ENCODE peak calls at places on chromosomes 13 and 19, in four cellular contexts. I is heart left ventricle, L is adrenal gland, K is MCF 10A. F is an unnamed sample.
A peak's percentile ranks its signal among the peaks of the same experiment; 100 is the strongest.

GRCh38 chr13:30033681-30034447 is 183.4 kb upstream of the UBL3 start:
- DNase-seq in L (peak; percentile 5), K (peak; percentile 36), I (no peak), F (no peak)

GRCh38 chr19:31938675-31939074 is 406.7 kb upstream of the ZNF507 start:
- DNase-seq in K (no peak), L (no peak), I (no peak), F (no peak)

GRCh38 chr19:48837586-48838191 is 1.4 kb upstream of the HSD17B14 start:
- DNase-seq in L (no peak), I (no peak), K (no peak), F (no peak)

GRCh38 chr13:86848716-86849115 is 822.5 kb upstream of the SLITRK5 start:
- DNase-seq in L (no peak), I (no peak), K (no peak), F (no peak)

GRCh38 chr13:78881054-78881453 is 222.1 kb upstream of the OBI1 start:
- DNase-seq in K (no peak), L (no peak), I (no peak), F (no peak)

GRCh38 chr13:26518433-26519084 is 38.9 kb upstream of the WASF3 start:
- DNase-seq in L (no peak), K (no peak), I (no peak), F (no peak)

GRCh38 chr13:95601216-95601615 is 43.3 kb downstream of the DZIP1 start:
- DNase-seq in I (no peak), K (no peak), L (no peak), F (no peak)

GRCh38 chr13:66574606-66575005 is 655.5 kb downstream of the PCDH9 start:
- DNase-seq in K (no peak), L (peak; percentile 7), I (no peak), F (no peak)

GRCh38 chr19:52190679-52191293 is 934 bp downstream of the PPP2R1A start:
- DNase-seq in K (peak; percentile 58), I (peak; percentile 64), L (peak; percentile 84), F (peak; percentile 25)

GRCh38 chr13:30308548-30308947 is 1.2 kb upstream of the KATNAL1 start:
- DNase-seq in I (no peak), L (no peak), K (peak; percentile 53), F (no peak)

GRCh38 chr19:19662866-19663291 is 597 bp downstream of the ATP13A1 start:
- DNase-seq in I (no peak), L (peak; percentile 37), K (peak; percentile 25), F (no peak)

GRCh38 chr19:35879770-35880317 is 11.5 kb downstream of the APLP1 start:
- DNase-seq in K (peak; percentile 93), L (peak; percentile 96), I (peak; percentile 92), F (peak; percentile 100)

GRCh38 chr19:37932985-37933953 is 26.3 kb downstream of the SIPA1L3 start:
- DNase-seq in K (peak; percentile 77), I (no peak), L (no peak), F (no peak)

GRCh38 chr19:48111280-48111679 is 663 bp upstream of the PLA2G4C start:
- DNase-seq in K (no peak), L (no peak), I (no peak), F (no peak)

GRCh38 chr13:110405597-110406450 is 98.7 kb downstream of the COL4A2 start:
- DNase-seq in I (no peak), L (no peak), K (no peak), F (no peak)

GRCh38 chr13:110408286-110408685 is 101.2 kb downstream of the COL4A2 start:
- DNase-seq in L (no peak), K (no peak), I (no peak), F (no peak)

GRCh38 chr13:110407021-110407420 is 99.9 kb downstream of the COL4A2 start:
- DNase-seq in I (no peak), L (no peak), K (no peak), F (no peak)

GRCh38 chr13:110409581-110409992 is 102.5 kb downstream of the COL4A2 start:
- DNase-seq in K (peak; percentile 53), L (peak; percentile 57), I (peak; percentile 72), F (no peak)

GRCh38 chr13:110407531-110407930 is 100.4 kb downstream of the COL4A2 start:
- DNase-seq in K (no peak), I (no peak), L (no peak), F (no peak)
- TF ChIP-seq CTCF in K (no peak), I (no peak), L (no peak), F (no peak)

DNA sequence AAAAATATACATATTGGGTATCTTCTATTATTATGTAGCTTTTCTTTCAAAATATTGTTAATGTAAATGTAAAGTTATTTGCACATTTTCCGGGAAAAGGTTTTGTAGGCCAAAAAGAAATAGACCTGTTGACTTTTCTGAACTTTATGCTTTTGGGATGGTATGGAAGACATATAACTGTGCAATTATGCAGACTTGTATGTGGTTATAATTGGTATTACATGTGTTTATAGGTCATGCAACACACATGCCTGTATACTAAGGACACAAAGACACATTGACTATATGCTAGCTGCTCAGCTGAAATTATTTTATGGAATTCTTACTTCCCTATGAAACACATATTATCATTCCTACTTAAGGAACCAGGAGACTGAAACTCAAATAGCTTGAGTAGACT is 2.3 kb upstream of the NBEA start:
- DNase-seq in L (no peak), K (no peak), I (no peak), F (no peak)
- TF ChIP-seq CTCF in L (no peak), K (no peak), I (no peak), F (no peak)

GRCh38 chr13:107650081-107650701 is 565.1 kb downstream of the LIG4 start:
- DNase-seq in K (peak; percentile 57), L (peak; percentile 47), I (peak; percentile 29), F (peak; percentile 76)
- TF ChIP-seq CTCF in K (peak; percentile 63), L (peak; percentile 61), I (peak; percentile 68), F (peak; percentile 80)

GRCh38 chr19:56080669-56081401 is 40.3 kb downstream of the ZNF787 start:
- DNase-seq in K (peak; percentile 73), L (peak; percentile 89), I (peak; percentile 82), F (peak; percentile 86)
- TF ChIP-seq CTCF in K (peak; percentile 41), L (peak; percentile 37), I (peak; percentile 61), F (peak; percentile 37)

GRCh38 chr19:44643605-44644390 is at the start of gene PVR:
- DNase-seq in I (peak; percentile 86), L (peak; percentile 79), K (peak; percentile 82), F (peak; percentile 70)
- TF ChIP-seq CTCF in I (no peak), L (no peak), K (no peak), F (no peak)

GRCh38 chr13:112969692-112970338 is 801 bp downstream of the MCF2L start:
- DNase-seq in K (no peak), I (no peak), L (no peak), F (no peak)

GRCh38 chr13:112967666-112968379 is 1.2 kb upstream of the MCF2L start:
- DNase-seq in I (no peak), L (no peak), K (no peak), F (no peak)

GRCh38 chr13:112968380-112968909 is 569 bp upstream of the MCF2L start:
- DNase-seq in I (no peak), L (no peak), K (no peak), F (peak; percentile 53)

GRCh38 chr13:112970552-112971287 is 1.7 kb downstream of the MCF2L start:
- DNase-seq in L (no peak), I (no peak), K (no peak), F (no peak)

GRCh38 chr13:112968910-112969691 is at the start of gene MCF2L:
- DNase-seq in L (peak; percentile 63), K (no peak), I (no peak), F (peak; percentile 56)
- TF ChIP-seq CTCF in L (no peak), K (no peak), I (peak; percentile 32), F (no peak)

F was measured in nephron progenitor cell.